ENCODE peak calls at places on chromosomes 7 and 10, in ten cellular contexts. One of them, this sample, is unnamed.

GRCh38 chr10:119211176-119211575 is 3.8 kb downstream of the GRK5 start:
- DNase-seq in HEK293T: no peak
- DNase-seq in psoas muscle: no peak
- DNase-seq in H54: no peak
- DNase-seq in HAP-1: no peak
- DNase-seq in COR-L47: no peak
- DNase-seq in left colon: no peak
- DNase-seq in RCC 7860: no peak
- DNase-seq in transverse colon: no peak
- DNase-seq in AG09309: no peak
- DNase-seq in this sample: no peak

GRCh38 chr7:128810997-128811396 is 19.2 kb upstream of the FLNC start:
- DNase-seq in AG09309: no peak
- DNase-seq in HAP-1: no peak
- DNase-seq in H54: no peak
- DNase-seq in transverse colon: no peak
- DNase-seq in RCC 7860: no peak
- DNase-seq in HEK293T: no peak
- DNase-seq in COR-L47: no peak
- DNase-seq in psoas muscle: no peak
- DNase-seq in left colon: no peak
- DNase-seq in this sample: no peak

GRCh38 chr10:73911553-73912004 is 647 bp downstream of the PLAU start:
- DNase-seq in H54: no peak
- DNase-seq in COR-L47: no peak
- DNase-seq in RCC 7860: no peak
- DNase-seq in AG09309: no peak
- DNase-seq in HEK293T: no peak
- DNase-seq in HAP-1: no peak
- DNase-seq in transverse colon: no peak
- DNase-seq in left colon: no peak
- DNase-seq in psoas muscle: no peak
- DNase-seq in this sample: no peak

GRCh38 chr10:125812128-125812527 is 10.9 kb downstream of the UROS start:
- DNase-seq in RCC 7860: no peak
- DNase-seq in COR-L47: no peak
- DNase-seq in AG09309: peak
- DNase-seq in H54: no peak
- DNase-seq in transverse colon: no peak
- DNase-seq in psoas muscle: no peak
- DNase-seq in HEK293T: no peak
- DNase-seq in HAP-1: no peak
- DNase-seq in left colon: no peak
- DNase-seq in this sample: no peak

GRCh38 chr7:16801111-16801542 is 3.7 kb downstream of the AGR2 start:
- DNase-seq in RCC 7860: peak
- DNase-seq in HEK293T: peak
- DNase-seq in psoas muscle: no peak
- DNase-seq in left colon: no peak
- DNase-seq in HAP-1: peak
- DNase-seq in COR-L47: peak
- DNase-seq in H54: peak
- DNase-seq in transverse colon: no peak
- DNase-seq in AG09309: peak
- DNase-seq in this sample: peak

GRCh38 chr10:110615057-110615630 is 29.0 kb upstream of the RBM20 start:
- DNase-seq in transverse colon: no peak
- DNase-seq in COR-L47: no peak
- DNase-seq in H54: no peak
- DNase-seq in psoas muscle: no peak
- DNase-seq in HAP-1: no peak
- DNase-seq in left colon: no peak
- DNase-seq in HEK293T: no peak
- DNase-seq in AG09309: no peak
- DNase-seq in RCC 7860: no peak
- DNase-seq in this sample: no peak

GRCh38 chr7:156703773-156704482 is 63.4 kb downstream of the RNF32 start:
- DNase-seq in RCC 7860: no peak
- DNase-seq in left colon: no peak
- DNase-seq in COR-L47: no peak
- DNase-seq in HAP-1: no peak
- DNase-seq in H54: no peak
- DNase-seq in AG09309: no peak
- DNase-seq in HEK293T: no peak
- DNase-seq in psoas muscle: no peak
- DNase-seq in transverse colon: no peak
- DNase-seq in this sample: no peak

GRCh38 chr10:108411181-108411580 is 1246.7 kb upstream of the SORCS1 start:
- DNase-seq in psoas muscle: no peak
- DNase-seq in HAP-1: no peak
- DNase-seq in HEK293T: no peak
- DNase-seq in left colon: no peak
- DNase-seq in AG09309: no peak
- DNase-seq in transverse colon: no peak
- DNase-seq in RCC 7860: no peak
- DNase-seq in COR-L47: no peak
- DNase-seq in H54: no peak
- DNase-seq in this sample: no peak